ENCODE peak calls at places on chromosomes 11 and 22, in six cellular contexts. D is lower lobe of right lung; P is A673; Q is CD8-positive, alpha-beta T cell; C is cardiac muscle cell; E is kidney. Z is an unnamed sample.
A peak's percentile ranks its signal among the peaks of the same experiment; 100 is the strongest.

GRCh38 chr11:42043312-42043711 is 583.9 kb upstream of the LRRC4C start:
- DNase-seq in D (no peak), C (no peak), E (no peak), P (no peak), Q (no peak), Z (peak; percentile 49)

GRCh38 chr11:59680287-59681154 is 11.7 kb upstream of the PATL1 start:
- DNase-seq in P (peak; percentile 90), D (peak; percentile 63), E (no peak), C (peak; percentile 85), Q (peak; percentile 31), Z (peak; percentile 89)

GRCh38 chr11:81449588-81450155 is 1284.0 kb downstream of the FAM181B start:
- DNase-seq in D (no peak), E (no peak), Q (no peak), C (no peak), P (peak; percentile 18), Z (no peak)

GRCh38 chr11:132072880-132073213 is 702.4 kb downstream of the NTM start:
- DNase-seq in P (no peak), Q (no peak), E (no peak), C (no peak), D (no peak), Z (no peak)

GRCh38 chr22:35510481-35510934 is 30.1 kb upstream of the RASD2 start:
- DNase-seq in D (no peak), E (no peak), Q (no peak), C (no peak), P (no peak), Z (no peak)

GRCh38 chr11:130000552-130001176 is 2.0 kb downstream of the PRDM10 start:
- DNase-seq in E (no peak), D (no peak), Q (no peak), P (no peak), C (no peak), Z (no peak)

GRCh38 chr11:35618497-35619029 is 303 bp downstream of the FJX1 start:
- DNase-seq in E (no peak), P (no peak), C (peak; percentile 60), D (peak; percentile 49), Q (no peak), Z (peak; percentile 52)

GRCh38 chr11:2094354-2095197 is 44.6 kb downstream of the IGF2 start:
- DNase-seq in E (peak; percentile 71), Q (no peak), C (no peak), P (no peak), D (no peak), Z (no peak)

GRCh38 chr11:73766763-73767162 is 5.9 kb upstream of the RAB6A start:
- DNase-seq in D (no peak), P (no peak), C (no peak), E (no peak), Q (no peak), Z (no peak)

GRCh38 chr11:65867284-65868071 is 5.1 kb downstream of the EFEMP2 start:
- DNase-seq in E (no peak), D (peak; percentile 45), Q (no peak), P (no peak), C (no peak), Z (no peak)

GRCh38 chr11:65869643-65870306 is 2.8 kb downstream of the EFEMP2 start:
- DNase-seq in C (no peak), P (no peak), Q (no peak), E (peak; percentile 52), D (peak; percentile 45), Z (no peak)

GRCh38 chr11:65868907-65869306 is 3.7 kb downstream of the EFEMP2 start:
- DNase-seq in P (no peak), E (no peak), D (no peak), Q (no peak), C (no peak), Z (no peak)

GRCh38 chr11:65866524-65867283 is 5.9 kb downstream of the EFEMP2 start:
- DNase-seq in D (peak; percentile 45), C (no peak), E (peak; percentile 77), P (no peak), Q (no peak), Z (no peak)

DNA sequence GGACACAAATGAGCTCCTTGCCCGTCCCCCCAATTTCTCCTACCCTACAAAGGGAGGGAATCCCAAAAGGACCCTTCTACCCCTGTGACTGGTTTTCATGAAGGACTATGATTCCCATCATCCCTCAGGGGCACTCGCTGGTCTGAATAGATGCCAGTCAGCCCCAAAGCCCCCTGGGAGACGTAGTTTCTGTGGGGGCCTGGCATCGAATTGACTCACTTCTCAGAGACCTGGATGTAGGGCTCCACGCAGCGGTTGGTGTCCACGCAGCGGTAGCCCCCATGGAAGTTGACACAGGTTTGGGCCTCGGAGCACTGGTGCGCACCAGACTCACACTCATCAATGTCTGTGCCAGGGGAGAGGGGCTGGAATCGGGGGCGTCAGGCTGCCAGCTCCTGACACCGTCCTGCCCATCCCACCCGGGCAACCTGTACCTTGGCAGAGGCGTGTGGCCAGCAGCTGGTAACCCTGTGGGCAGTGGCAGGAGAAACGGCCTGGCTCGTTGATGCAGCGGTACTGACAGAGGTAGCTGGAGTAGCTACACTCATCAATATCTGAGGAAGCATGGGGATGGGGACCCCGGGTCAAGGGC is 4.4 kb downstream of the EFEMP2 start:
- DNase-seq in C (no peak), Q (no peak), E (peak; percentile 65), D (peak; percentile 47), P (peak; percentile 73), Z (no peak)
- H3K4me3 ChIP-seq in C (no peak overlapping the region), Q (no peak overlapping the region), E (no peak overlapping the region), D (no peak overlapping the region), P (no peak overlapping the region), Z (no peak overlapping the region)

GRCh38 chr11:62267576-62267975 is 2.4 kb upstream of the SCGB2A2 start:
- DNase-seq in P (no peak), E (no peak), C (no peak), D (no peak), Q (no peak), Z (peak; percentile 50)

GRCh38 chr11:62266558-62266957 is 3.4 kb upstream of the SCGB2A2 start:
- DNase-seq in Q (no peak), P (no peak), D (no peak), C (no peak), E (no peak), Z (no peak)

GRCh38 chr11:62273284-62273683 is 3.3 kb downstream of the SCGB2A2 start:
- DNase-seq in P (no peak), D (no peak), C (no peak), Q (no peak), E (no peak), Z (no peak)

GRCh38 chr11:62267050-62267449 is 2.9 kb upstream of the SCGB2A2 start:
- DNase-seq in P (no peak), E (no peak), D (no peak), Q (no peak), C (no peak), Z (no peak)

GRCh38 chr11:62269654-62270278 is at the start of gene SCGB2A2:
- DNase-seq in P (no peak), E (no peak), C (no peak), D (no peak), Q (no peak), Z (no peak)
- TF ChIP-seq CTCF in P (peak; percentile 28), E (peak; percentile 50), C (peak; percentile 6), D (no peak), Q (no peak), Z (peak; percentile 46)

GRCh38 chr11:112227002-112227401 is 774 bp downstream of the PTS start:
- DNase-seq in C (peak; percentile 2), D (no peak), Q (no peak), P (no peak), E (no peak), Z (peak; percentile 48)
- H3K4me3 ChIP-seq in C (peak overlapping the region; percentile 68), D (peak overlapping the region; percentile 69), Q (peak overlapping the region; percentile 71), P (peak overlapping the region; percentile 72), E (peak overlapping the region; percentile 96), Z (peak overlapping the region; percentile 79)

GRCh38 chr11:68954970-68955958 is 25.5 kb downstream of the MRGPRD start:
- DNase-seq in Q (no peak), C (no peak), P (no peak), D (peak; percentile 65), E (no peak), Z (peak; percentile 57)

GRCh38 chr11:68958211-68958610 is 22.6 kb downstream of the MRGPRD start:
- DNase-seq in D (peak; percentile 13), E (peak; percentile 42), C (no peak), P (no peak), Q (no peak), Z (no peak)

GRCh38 chr11:68956547-68957254 is 24.1 kb downstream of the MRGPRD start:
- DNase-seq in D (no peak), E (no peak), Q (no peak), C (no peak), P (no peak), Z (no peak)

GRCh38 chr11:68959465-68960298 is 21.1 kb downstream of the MRGPRD start:
- DNase-seq in E (peak; percentile 69), Q (no peak), D (peak; percentile 29), P (no peak), C (no peak), Z (no peak)

GRCh38 chr11:68956142-68956541 is 24.6 kb downstream of the MRGPRD start:
- DNase-seq in E (no peak), D (no peak), Q (no peak), C (no peak), P (peak; percentile 47), Z (no peak)
- TF ChIP-seq CTCF in E (no peak), D (no peak), Q (no peak), C (peak; percentile 34), P (peak; percentile 58), Z (peak; percentile 23)

DNA sequence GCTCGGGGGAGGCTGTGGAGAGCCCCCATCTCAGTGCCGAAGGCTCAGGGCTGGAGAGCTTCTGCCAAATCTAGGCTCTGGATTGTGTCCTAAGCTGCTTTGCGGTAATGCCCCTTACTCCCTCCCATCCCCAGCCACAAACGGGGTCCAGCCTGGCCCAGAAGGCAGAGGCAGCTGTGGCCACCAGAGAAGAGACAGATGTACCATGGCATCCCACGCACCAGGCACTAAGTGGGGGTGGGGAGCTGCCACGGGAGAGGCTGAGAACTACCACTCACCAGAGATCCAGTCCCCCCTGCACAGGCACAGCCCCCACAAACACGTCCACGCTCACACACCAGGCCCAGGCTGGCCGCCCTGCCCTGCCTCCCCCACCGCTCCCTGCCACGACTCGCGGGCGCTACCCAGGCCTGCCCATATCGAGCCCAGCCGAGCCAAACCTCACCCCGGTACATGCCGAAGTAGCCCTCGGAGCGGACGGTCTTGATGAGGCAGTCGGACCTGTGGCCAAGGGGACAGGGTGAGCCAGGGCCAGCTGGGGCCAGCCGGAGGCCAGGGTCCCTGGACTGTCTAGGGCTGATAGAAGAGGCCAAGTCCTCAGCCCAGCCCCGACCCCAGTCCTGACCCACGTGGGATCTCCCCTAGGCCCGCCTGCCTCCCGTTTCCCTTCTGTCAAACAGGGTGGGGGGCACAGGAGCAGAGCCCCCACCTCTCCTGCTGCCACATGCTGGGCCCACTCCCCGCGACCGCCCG is 3.9 kb downstream of the SLC25A22 start:
- DNase-seq in Q (no peak), C (no peak), P (no peak), D (no peak), E (no peak), Z (no peak)
- H3K4me3 ChIP-seq in Q (no peak overlapping the region), C (no peak overlapping the region), P (no peak overlapping the region), D (peak overlapping the region; percentile 80), E (no peak overlapping the region), Z (no peak overlapping the region)

DNA sequence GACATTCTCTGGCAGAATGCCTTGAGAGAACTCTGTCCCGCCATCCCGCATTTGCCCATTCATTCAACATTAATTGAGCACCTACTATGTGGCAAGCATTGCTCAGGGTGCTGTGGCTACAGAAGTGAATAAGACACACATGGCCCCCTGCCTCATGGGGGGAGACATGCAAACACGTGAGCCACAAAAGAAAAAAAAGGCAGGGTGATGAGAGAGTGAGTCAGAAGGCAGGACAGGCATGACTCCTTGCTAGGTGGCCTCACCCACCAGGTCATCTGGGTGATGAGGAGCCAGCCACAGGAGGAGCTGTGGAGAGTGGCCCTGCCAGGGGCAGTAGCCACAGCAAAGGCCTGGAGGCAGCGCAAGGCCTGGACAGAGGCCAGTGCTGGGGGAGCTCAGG is 4.9 kb downstream of the CHRM4 start:
- DNase-seq in D (no peak), C (no peak), E (no peak), P (no peak), Q (no peak), Z (no peak)
- TF ChIP-seq CTCF in D (no peak), C (no peak), E (no peak), P (no peak), Q (no peak), Z (no peak)

Z was measured in cardiac fibroblast.